ENCODE peak calls at places on chromosomes 6 and 20, in nine cellular contexts. One of them, this sample, is unnamed.

GRCh38 chr20:51062065-51062464 is 39.2 kb upstream of the KCNG1 start:
- DNase-seq in HuH-7.5: no peak
- DNase-seq in endodermal cell: peak; percentile 36
- DNase-seq in tibial nerve: no peak
- DNase-seq in testis: no peak
- DNase-seq in stimulated activated CD4-positive, alpha-beta T cell treated with anti-CD3 and anti-CD28 coated beads, Interleukin-12 subunit alpha, Interleukin-12 subunit beta, amount 100 ng/mL, for 48 hours: peak; percentile 39
- DNase-seq in WTC11: no peak
- DNase-seq in HEK293T: no peak
- DNase-seq in DMS53: no peak
- DNase-seq in this sample: no peak

GRCh38 chr6:113980937-113981554 is 10.1 kb upstream of the HDAC2 start:
- DNase-seq in WTC11: peak; percentile 60
- DNase-seq in DMS53: peak; percentile 60
- DNase-seq in HEK293T: peak; percentile 69
- DNase-seq in tibial nerve: no peak
- DNase-seq in HuH-7.5: no peak
- DNase-seq in testis: no peak
- DNase-seq in stimulated activated CD4-positive, alpha-beta T cell treated with anti-CD3 and anti-CD28 coated beads, Interleukin-12 subunit alpha, Interleukin-12 subunit beta, amount 100 ng/mL, for 48 hours: no peak
- DNase-seq in endodermal cell: peak; percentile 75
- DNase-seq in this sample: no peak

GRCh38 chr6:37093728-37094069 is 76.3 kb upstream of the PIM1 start:
- DNase-seq in tibial nerve: no peak
- DNase-seq in stimulated activated CD4-positive, alpha-beta T cell treated with anti-CD3 and anti-CD28 coated beads, Interleukin-12 subunit alpha, Interleukin-12 subunit beta, amount 100 ng/mL, for 48 hours: no peak
- DNase-seq in HEK293T: no peak
- DNase-seq in endodermal cell: no peak
- DNase-seq in WTC11: no peak
- DNase-seq in DMS53: no peak
- DNase-seq in HuH-7.5: no peak
- DNase-seq in testis: no peak
- DNase-seq in this sample: no peak

GRCh38 chr6:111852704-111853103 is 20.5 kb downstream of the FYN start:
- DNase-seq in testis: no peak
- DNase-seq in WTC11: no peak
- DNase-seq in HuH-7.5: no peak
- DNase-seq in DMS53: peak; percentile 8
- DNase-seq in stimulated activated CD4-positive, alpha-beta T cell treated with anti-CD3 and anti-CD28 coated beads, Interleukin-12 subunit alpha, Interleukin-12 subunit beta, amount 100 ng/mL, for 48 hours: no peak
- DNase-seq in HEK293T: no peak
- DNase-seq in endodermal cell: no peak
- DNase-seq in tibial nerve: no peak
- DNase-seq in this sample: no peak

GRCh38 chr6:105600342-105601293 is 197.7 kb upstream of the PREP start:
- DNase-seq in DMS53: no peak
- DNase-seq in HEK293T: no peak
- DNase-seq in testis: no peak
- DNase-seq in stimulated activated CD4-positive, alpha-beta T cell treated with anti-CD3 and anti-CD28 coated beads, Interleukin-12 subunit alpha, Interleukin-12 subunit beta, amount 100 ng/mL, for 48 hours: no peak
- DNase-seq in tibial nerve: no peak
- DNase-seq in endodermal cell: no peak
- DNase-seq in HuH-7.5: no peak
- DNase-seq in WTC11: no peak
- DNase-seq in this sample: no peak

GRCh38 chr20:57977588-57977987 is 250.9 kb downstream of the ANKRD60 start:
- DNase-seq in HuH-7.5: no peak
- DNase-seq in HEK293T: no peak
- DNase-seq in testis: no peak
- DNase-seq in DMS53: no peak
- DNase-seq in endodermal cell: no peak
- DNase-seq in stimulated activated CD4-positive, alpha-beta T cell treated with anti-CD3 and anti-CD28 coated beads, Interleukin-12 subunit alpha, Interleukin-12 subunit beta, amount 100 ng/mL, for 48 hours: no peak
- DNase-seq in tibial nerve: peak; percentile 31
- DNase-seq in WTC11: no peak
- DNase-seq in this sample: no peak

GRCh38 chr6:5061152-5061551 is 24.0 kb upstream of the PPP1R3G start:
- DNase-seq in DMS53: no peak
- DNase-seq in tibial nerve: no peak
- DNase-seq in testis: no peak
- DNase-seq in HuH-7.5: no peak
- DNase-seq in HEK293T: no peak
- DNase-seq in stimulated activated CD4-positive, alpha-beta T cell treated with anti-CD3 and anti-CD28 coated beads, Interleukin-12 subunit alpha, Interleukin-12 subunit beta, amount 100 ng/mL, for 48 hours: no peak
- DNase-seq in endodermal cell: no peak
- DNase-seq in WTC11: no peak
- DNase-seq in this sample: no peak

GRCh38 chr20:57167971-57168693 is 98.3 kb downstream of the BMP7 start:
- DNase-seq in DMS53: no peak
- DNase-seq in tibial nerve: no peak
- DNase-seq in stimulated activated CD4-positive, alpha-beta T cell treated with anti-CD3 and anti-CD28 coated beads, Interleukin-12 subunit alpha, Interleukin-12 subunit beta, amount 100 ng/mL, for 48 hours: no peak
- DNase-seq in testis: peak; percentile 26
- DNase-seq in HEK293T: peak; percentile 48
- DNase-seq in endodermal cell: peak; percentile 56
- DNase-seq in WTC11: no peak
- DNase-seq in HuH-7.5: no peak
- DNase-seq in this sample: no peak

GRCh38 chr20:2109425-2110210 is 8.0 kb downstream of the STK35 start:
- DNase-seq in testis: peak; percentile 75
- DNase-seq in HuH-7.5: no peak
- DNase-seq in WTC11: no peak
- DNase-seq in HEK293T: no peak
- DNase-seq in stimulated activated CD4-positive, alpha-beta T cell treated with anti-CD3 and anti-CD28 coated beads, Interleukin-12 subunit alpha, Interleukin-12 subunit beta, amount 100 ng/mL, for 48 hours: no peak
- DNase-seq in DMS53: no peak
- DNase-seq in tibial nerve: no peak
- DNase-seq in endodermal cell: no peak
- DNase-seq in this sample: no peak

GRCh38 chr20:46644733-46645132 is 6.5 kb downstream of the SLC13A3 start:
- DNase-seq in HEK293T: no peak
- DNase-seq in testis: no peak
- DNase-seq in WTC11: no peak
- DNase-seq in stimulated activated CD4-positive, alpha-beta T cell treated with anti-CD3 and anti-CD28 coated beads, Interleukin-12 subunit alpha, Interleukin-12 subunit beta, amount 100 ng/mL, for 48 hours: no peak
- DNase-seq in HuH-7.5: no peak
- DNase-seq in DMS53: no peak
- DNase-seq in endodermal cell: no peak
- DNase-seq in tibial nerve: no peak
- DNase-seq in this sample: no peak

GRCh38 chr20:57772349-57772964 is 62.6 kb upstream of the PMEPA1 start:
- DNase-seq in tibial nerve: no peak
- DNase-seq in DMS53: no peak
- DNase-seq in endodermal cell: peak; percentile 81
- DNase-seq in WTC11: peak; percentile 27
- DNase-seq in HuH-7.5: peak; percentile 65
- DNase-seq in HEK293T: no peak
- DNase-seq in stimulated activated CD4-positive, alpha-beta T cell treated with anti-CD3 and anti-CD28 coated beads, Interleukin-12 subunit alpha, Interleukin-12 subunit beta, amount 100 ng/mL, for 48 hours: no peak
- DNase-seq in testis: no peak
- DNase-seq in this sample: no peak

GRCh38 chr6:19599813-19600464 is 237.2 kb upstream of the ID4 start:
- DNase-seq in WTC11: no peak
- DNase-seq in HEK293T: no peak
- DNase-seq in DMS53: no peak
- DNase-seq in tibial nerve: no peak
- DNase-seq in testis: no peak
- DNase-seq in endodermal cell: no peak
- DNase-seq in HuH-7.5: no peak
- DNase-seq in stimulated activated CD4-positive, alpha-beta T cell treated with anti-CD3 and anti-CD28 coated beads, Interleukin-12 subunit alpha, Interleukin-12 subunit beta, amount 100 ng/mL, for 48 hours: no peak
- DNase-seq in this sample: no peak

GRCh38 chr20:62571667-62572344 is 70.5 kb upstream of the SLCO4A1 start:
- DNase-seq in stimulated activated CD4-positive, alpha-beta T cell treated with anti-CD3 and anti-CD28 coated beads, Interleukin-12 subunit alpha, Interleukin-12 subunit beta, amount 100 ng/mL, for 48 hours: no peak
- DNase-seq in endodermal cell: peak; percentile 81
- DNase-seq in HuH-7.5: no peak
- DNase-seq in WTC11: peak; percentile 64
- DNase-seq in testis: peak; percentile 36
- DNase-seq in DMS53: peak; percentile 17
- DNase-seq in HEK293T: peak; percentile 73
- DNase-seq in tibial nerve: no peak
- DNase-seq in this sample: no peak

GRCh38 chr6:152184573-152185157 is 377.2 kb downstream of the ESR1 start:
- DNase-seq in stimulated activated CD4-positive, alpha-beta T cell treated with anti-CD3 and anti-CD28 coated beads, Interleukin-12 subunit alpha, Interleukin-12 subunit beta, amount 100 ng/mL, for 48 hours: no peak
- DNase-seq in WTC11: no peak
- DNase-seq in HEK293T: no peak
- DNase-seq in HuH-7.5: no peak
- DNase-seq in testis: no peak
- DNase-seq in DMS53: no peak
- DNase-seq in tibial nerve: no peak
- DNase-seq in endodermal cell: no peak
- DNase-seq in this sample: peak; percentile 19

GRCh38 chr6:53837875-53838806 is 43.3 kb downstream of the LRRC1 start:
- DNase-seq in HuH-7.5: no peak
- DNase-seq in HEK293T: no peak
- DNase-seq in WTC11: no peak
- DNase-seq in DMS53: no peak
- DNase-seq in stimulated activated CD4-positive, alpha-beta T cell treated with anti-CD3 and anti-CD28 coated beads, Interleukin-12 subunit alpha, Interleukin-12 subunit beta, amount 100 ng/mL, for 48 hours: no peak
- DNase-seq in endodermal cell: no peak
- DNase-seq in testis: peak; percentile 46
- DNase-seq in tibial nerve: no peak
- DNase-seq in this sample: no peak

GRCh38 chr6:142605922-142606321 is 304.1 kb downstream of the ADGRG6 start:
- DNase-seq in HEK293T: no peak
- DNase-seq in endodermal cell: no peak
- DNase-seq in WTC11: no peak
- DNase-seq in testis: no peak
- DNase-seq in DMS53: no peak
- DNase-seq in HuH-7.5: no peak
- DNase-seq in stimulated activated CD4-positive, alpha-beta T cell treated with anti-CD3 and anti-CD28 coated beads, Interleukin-12 subunit alpha, Interleukin-12 subunit beta, amount 100 ng/mL, for 48 hours: no peak
- DNase-seq in tibial nerve: no peak
- DNase-seq in this sample: no peak

GRCh38 chr20:11986954-11987353 is 69.3 kb downstream of the BTBD3 start:
- DNase-seq in DMS53: no peak
- DNase-seq in WTC11: no peak
- DNase-seq in HuH-7.5: no peak
- DNase-seq in tibial nerve: no peak
- DNase-seq in stimulated activated CD4-positive, alpha-beta T cell treated with anti-CD3 and anti-CD28 coated beads, Interleukin-12 subunit alpha, Interleukin-12 subunit beta, amount 100 ng/mL, for 48 hours: no peak
- DNase-seq in testis: no peak
- DNase-seq in HEK293T: no peak
- DNase-seq in endodermal cell: no peak
- DNase-seq in this sample: no peak

GRCh38 chr20:53869466-53870258 is 200.7 kb downstream of the BCAS1 start:
- DNase-seq in DMS53: peak; percentile 96
- DNase-seq in WTC11: peak; percentile 68
- DNase-seq in tibial nerve: peak; percentile 33
- DNase-seq in testis: peak; percentile 81
- DNase-seq in HuH-7.5: peak; percentile 97
- DNase-seq in endodermal cell: peak; percentile 91
- DNase-seq in stimulated activated CD4-positive, alpha-beta T cell treated with anti-CD3 and anti-CD28 coated beads, Interleukin-12 subunit alpha, Interleukin-12 subunit beta, amount 100 ng/mL, for 48 hours: peak; percentile 73
- DNase-seq in HEK293T: peak; percentile 65
- DNase-seq in this sample: peak; percentile 68

GRCh38 chr6:142874676-142875075 is 70.3 kb downstream of the HIVEP2 start:
- DNase-seq in endodermal cell: no peak
- DNase-seq in tibial nerve: no peak
- DNase-seq in stimulated activated CD4-positive, alpha-beta T cell treated with anti-CD3 and anti-CD28 coated beads, Interleukin-12 subunit alpha, Interleukin-12 subunit beta, amount 100 ng/mL, for 48 hours: no peak
- DNase-seq in HEK293T: no peak
- DNase-seq in WTC11: no peak
- DNase-seq in testis: no peak
- DNase-seq in HuH-7.5: peak; percentile 8
- DNase-seq in DMS53: peak; percentile 38
- DNase-seq in this sample: no peak

GRCh38 chr6:104525677-104526322 is 333.9 kb downstream of the HACE1 start:
- DNase-seq in endodermal cell: peak; percentile 88
- DNase-seq in testis: peak; percentile 89
- DNase-seq in tibial nerve: peak; percentile 41
- DNase-seq in DMS53: peak; percentile 81
- DNase-seq in HuH-7.5: peak; percentile 40
- DNase-seq in WTC11: peak; percentile 73
- DNase-seq in stimulated activated CD4-positive, alpha-beta T cell treated with anti-CD3 and anti-CD28 coated beads, Interleukin-12 subunit alpha, Interleukin-12 subunit beta, amount 100 ng/mL, for 48 hours: peak; percentile 61
- DNase-seq in HEK293T: peak; percentile 84
- DNase-seq in this sample: peak; percentile 48

GRCh38 chr6:2038096-2038495 is 207.3 kb downstream of the GMDS start:
- DNase-seq in stimulated activated CD4-positive, alpha-beta T cell treated with anti-CD3 and anti-CD28 coated beads, Interleukin-12 subunit alpha, Interleukin-12 subunit beta, amount 100 ng/mL, for 48 hours: no peak
- DNase-seq in DMS53: no peak
- DNase-seq in HuH-7.5: no peak
- DNase-seq in HEK293T: no peak
- DNase-seq in testis: no peak
- DNase-seq in endodermal cell: no peak
- DNase-seq in tibial nerve: no peak
- DNase-seq in WTC11: no peak
- DNase-seq in this sample: no peak

GRCh38 chr20:3247638-3248037 is 8.6 kb upstream of the SLC4A11 start:
- DNase-seq in HEK293T: no peak
- DNase-seq in DMS53: peak; percentile 31
- DNase-seq in stimulated activated CD4-positive, alpha-beta T cell treated with anti-CD3 and anti-CD28 coated beads, Interleukin-12 subunit alpha, Interleukin-12 subunit beta, amount 100 ng/mL, for 48 hours: no peak
- DNase-seq in WTC11: no peak
- DNase-seq in endodermal cell: no peak
- DNase-seq in tibial nerve: no peak
- DNase-seq in HuH-7.5: no peak
- DNase-seq in testis: no peak
- DNase-seq in this sample: no peak

GRCh38 chr20:39874049-39874893 is 814.8 kb downstream of the MAFB start:
- DNase-seq in stimulated activated CD4-positive, alpha-beta T cell treated with anti-CD3 and anti-CD28 coated beads, Interleukin-12 subunit alpha, Interleukin-12 subunit beta, amount 100 ng/mL, for 48 hours: peak; percentile 30
- DNase-seq in HEK293T: peak; percentile 70
- DNase-seq in WTC11: peak; percentile 87
- DNase-seq in HuH-7.5: no peak
- DNase-seq in testis: peak; percentile 90
- DNase-seq in DMS53: peak; percentile 77
- DNase-seq in tibial nerve: peak; percentile 67
- DNase-seq in endodermal cell: peak; percentile 94
- DNase-seq in this sample: no peak

GRCh38 chr20:32986331-32986966 is 17.8 kb downstream of the SUN5 start:
- DNase-seq in tibial nerve: no peak
- DNase-seq in stimulated activated CD4-positive, alpha-beta T cell treated with anti-CD3 and anti-CD28 coated beads, Interleukin-12 subunit alpha, Interleukin-12 subunit beta, amount 100 ng/mL, for 48 hours: no peak
- DNase-seq in HEK293T: no peak
- DNase-seq in HuH-7.5: no peak
- DNase-seq in testis: no peak
- DNase-seq in WTC11: no peak
- DNase-seq in DMS53: no peak
- DNase-seq in endodermal cell: no peak
- DNase-seq in this sample: no peak

GRCh38 chr20:25031241-25031640 is 26.7 kb downstream of the ACSS1 start:
- DNase-seq in HEK293T: no peak
- DNase-seq in WTC11: no peak
- DNase-seq in HuH-7.5: no peak
- DNase-seq in testis: no peak
- DNase-seq in stimulated activated CD4-positive, alpha-beta T cell treated with anti-CD3 and anti-CD28 coated beads, Interleukin-12 subunit alpha, Interleukin-12 subunit beta, amount 100 ng/mL, for 48 hours: no peak
- DNase-seq in DMS53: no peak
- DNase-seq in tibial nerve: no peak
- DNase-seq in endodermal cell: no peak
- DNase-seq in this sample: no peak

GRCh38 chr6:17923401-17923863 is 64.0 kb downstream of the KIF13A start:
- DNase-seq in HuH-7.5: no peak
- DNase-seq in stimulated activated CD4-positive, alpha-beta T cell treated with anti-CD3 and anti-CD28 coated beads, Interleukin-12 subunit alpha, Interleukin-12 subunit beta, amount 100 ng/mL, for 48 hours: no peak
- DNase-seq in HEK293T: no peak
- DNase-seq in DMS53: no peak
- DNase-seq in testis: no peak
- DNase-seq in WTC11: no peak
- DNase-seq in tibial nerve: no peak
- DNase-seq in endodermal cell: no peak
- DNase-seq in this sample: no peak

GRCh38 chr6:86205980-86206379 is 563.3 kb upstream of the SYNCRIP start:
- DNase-seq in HEK293T: no peak
- DNase-seq in tibial nerve: no peak
- DNase-seq in WTC11: no peak
- DNase-seq in endodermal cell: no peak
- DNase-seq in DMS53: no peak
- DNase-seq in HuH-7.5: no peak
- DNase-seq in testis: no peak
- DNase-seq in stimulated activated CD4-positive, alpha-beta T cell treated with anti-CD3 and anti-CD28 coated beads, Interleukin-12 subunit alpha, Interleukin-12 subunit beta, amount 100 ng/mL, for 48 hours: no peak
- DNase-seq in this sample: no peak

GRCh38 chr6:66538548-66539135 is 831.6 kb upstream of the EYS start:
- DNase-seq in tibial nerve: no peak
- DNase-seq in DMS53: no peak
- DNase-seq in WTC11: no peak
- DNase-seq in HEK293T: no peak
- DNase-seq in endodermal cell: no peak
- DNase-seq in HuH-7.5: no peak
- DNase-seq in stimulated activated CD4-positive, alpha-beta T cell treated with anti-CD3 and anti-CD28 coated beads, Interleukin-12 subunit alpha, Interleukin-12 subunit beta, amount 100 ng/mL, for 48 hours: no peak
- DNase-seq in testis: no peak
- DNase-seq in this sample: no peak

GRCh38 chr20:49132995-49133451 is 55.1 kb downstream of the STAU1 start:
- DNase-seq in testis: no peak
- DNase-seq in tibial nerve: no peak
- DNase-seq in HuH-7.5: peak; percentile 33
- DNase-seq in HEK293T: peak; percentile 55
- DNase-seq in endodermal cell: peak; percentile 57
- DNase-seq in WTC11: no peak
- DNase-seq in DMS53: peak; percentile 80
- DNase-seq in stimulated activated CD4-positive, alpha-beta T cell treated with anti-CD3 and anti-CD28 coated beads, Interleukin-12 subunit alpha, Interleukin-12 subunit beta, amount 100 ng/mL, for 48 hours: peak; percentile 17
- DNase-seq in this sample: peak; percentile 33

GRCh38 chr6:56677559-56677958 is 34.9 kb upstream of the DST start:
- DNase-seq in HuH-7.5: no peak
- DNase-seq in tibial nerve: no peak
- DNase-seq in stimulated activated CD4-positive, alpha-beta T cell treated with anti-CD3 and anti-CD28 coated beads, Interleukin-12 subunit alpha, Interleukin-12 subunit beta, amount 100 ng/mL, for 48 hours: no peak
- DNase-seq in HEK293T: no peak
- DNase-seq in DMS53: peak; percentile 5
- DNase-seq in WTC11: no peak
- DNase-seq in testis: no peak
- DNase-seq in endodermal cell: no peak
- DNase-seq in this sample: no peak

GRCh38 chr6:127635091-127635490 is 58.1 kb downstream of the C6orf58 start:
- DNase-seq in HEK293T: no peak
- DNase-seq in tibial nerve: no peak
- DNase-seq in HuH-7.5: no peak
- DNase-seq in WTC11: no peak
- DNase-seq in DMS53: no peak
- DNase-seq in endodermal cell: no peak
- DNase-seq in stimulated activated CD4-positive, alpha-beta T cell treated with anti-CD3 and anti-CD28 coated beads, Interleukin-12 subunit alpha, Interleukin-12 subunit beta, amount 100 ng/mL, for 48 hours: no peak
- DNase-seq in testis: no peak
- DNase-seq in this sample: no peak

This sample was measured in naive B cell.